ENCODE peak calls at places on chromosomes 4 and X, in six cellular contexts. Q is body of pancreas, W is HCT116, V is tibial nerve, D is pancreas, A is IMR-90. O is an unnamed sample.

GRCh38 chr4:95363579-95363965 is 185.2 kb downstream of the UNC5C start:
- DNase-seq in Q (no peak), W (no peak), V (no peak), D (no peak), A (no peak), O (no peak)

GRCh38 chr4:48109413-48110263 is 24.4 kb downstream of the TXK start:
- DNase-seq in Q (no peak), W (peak; percentile 60), V (no peak), D (no peak), A (peak; percentile 40), O (no peak)

GRCh38 chr4:141447761-141448160 is 188.6 kb upstream of the IL15 start:
- DNase-seq in Q (no peak), W (no peak), V (no peak), D (no peak), A (no peak), O (no peak)

GRCh38 chr4:6177587-6178197 is 22.7 kb downstream of the JAKMIP1 start:
- DNase-seq in Q (no peak), W (no peak), V (no peak), D (no peak), A (no peak), O (no peak)

GRCh38 chr4:108193891-108194672 is 25.4 kb upstream of the LEF1 start:
- DNase-seq in Q (no peak), W (no peak), V (no peak), D (no peak), A (no peak), O (no peak)

GRCh38 chr4:127055349-127055748 is 577.4 kb upstream of the INTU start:
- DNase-seq in Q (no peak), W (no peak), V (no peak), D (no peak), A (peak; percentile 70), O (no peak)

GRCh38 chr4:84804126-84804525 is 162.4 kb downstream of the WDFY3 start:
- DNase-seq in Q (no peak), W (no peak), V (no peak), D (no peak), A (peak; percentile 61), O (no peak)

GRCh38 chrX:39767446-39767845 is 330.3 kb downstream of the BCOR start:
- DNase-seq in Q (no peak), W (no peak), V (no peak), D (no peak), A (peak; percentile 14), O (no peak)

GRCh38 chr4:18840499-18840898 is 818.9 kb upstream of the LCORL start:
- DNase-seq in Q (no peak), W (no peak), V (no peak), D (no peak), A (no peak), O (no peak)

GRCh38 chr4:169100656-169101055 is 90.6 kb upstream of the CBR4 start:
- DNase-seq in Q (no peak), W (no peak), V (no peak), D (no peak), A (no peak), O (no peak)

GRCh38 chr4:67161311-67161710 is 384.0 kb downstream of the CENPC start:
- DNase-seq in Q (no peak), W (no peak), V (no peak), D (no peak), A (no peak), O (no peak)

GRCh38 chr4:153684182-153685073 is at the start of gene TLR2:
- DNase-seq in Q (peak; percentile 79), W (no peak), V (peak; percentile 46), D (peak; percentile 68), A (no peak), O (peak; percentile 85)

GRCh38 chrX:10750581-10750980 is 130.2 kb upstream of the MID1 start:
- DNase-seq in Q (no peak), W (no peak), V (no peak), D (no peak), A (peak; percentile 25), O (no peak)

GRCh38 chrX:72254835-72255234 is 16.0 kb upstream of the ERCC6L start:
- DNase-seq in Q (no peak), W (no peak), V (no peak), D (no peak), A (no peak), O (no peak)

GRCh38 chrX:118976599-118977340 is 2.4 kb downstream of the LONRF3 start:
- DNase-seq in Q (peak; percentile 67), W (no peak), V (no peak), D (peak; percentile 68), A (no peak), O (peak; percentile 58)

GRCh38 chrX:140501940-140502468 is 2.9 kb downstream of the SOX3 start:
- DNase-seq in Q (no peak), W (no peak), V (no peak), D (no peak), A (no peak), O (no peak)

GRCh38 chr4:52864816-52865215 is 2.7 kb downstream of the RASL11B start:
- DNase-seq in Q (no peak), W (no peak), V (no peak), D (no peak), A (peak; percentile 35), O (no peak)

GRCh38 chr4:144709793-144710525 is 64.0 kb downstream of the HHIP start:
- DNase-seq in Q (no peak), W (peak; percentile 81), V (no peak), D (no peak), A (peak; percentile 66), O (no peak)

GRCh38 chr4:177574446-177574845 is 132.2 kb upstream of the AGA start:
- DNase-seq in Q (no peak), W (no peak), V (no peak), D (no peak), A (no peak), O (no peak)

GRCh38 chr4:69115851-69116213 is 19.6 kb downstream of the UGT2B7 start:
- DNase-seq in Q (no peak), W (no peak), V (no peak), D (no peak), A (no peak), O (no peak)

GRCh38 chr4:83356899-83357661 is 22.4 kb upstream of the HPSE start:
- DNase-seq in Q (no peak), W (peak; percentile 48), V (no peak), D (no peak), A (peak; percentile 91), O (no peak)

GRCh38 chr4:10611673-10612072 is 72.9 kb downstream of the CLNK start:
- DNase-seq in Q (no peak), W (peak; percentile 65), V (no peak), D (no peak), A (peak; percentile 92), O (no peak)

GRCh38 chrX:47191331-47191730 is 2.3 kb upstream of the UBA1 start:
- DNase-seq in Q (peak; percentile 55), W (peak; percentile 13), V (no peak), D (peak; percentile 42), A (no peak), O (no peak)

GRCh38 chr4:83024233-83024632 is 10.8 kb upstream of the COPS4 start:
- DNase-seq in Q (no peak), W (no peak), V (no peak), D (no peak), A (no peak), O (no peak)

GRCh38 chr4:19844436-19844835 is 407.3 kb upstream of the SLIT2 start:
- DNase-seq in Q (no peak), W (no peak), V (no peak), D (no peak), A (peak; percentile 79), O (no peak)

GRCh38 chr4:26458104-26458503 is 32.2 kb downstream of the CCKAR start:
- DNase-seq in Q (no peak), W (no peak), V (no peak), D (no peak), A (peak; percentile 91), O (no peak)

GRCh38 chr4:184284742-184285141 is 67.1 kb upstream of the ENPP6 start:
- DNase-seq in Q (no peak), W (no peak), V (no peak), D (no peak), A (no peak), O (no peak)

GRCh38 chr4:184283659-184284335 is 66.1 kb upstream of the ENPP6 start:
- DNase-seq in Q (no peak), W (no peak), V (no peak), D (no peak), A (no peak), O (no peak)

GRCh38 chr4:184282251-184282713 is 64.6 kb upstream of the ENPP6 start:
- DNase-seq in Q (peak; percentile 28), W (no peak), V (no peak), D (no peak), A (no peak), O (peak; percentile 41)

GRCh38 chr4:184282895-184283654 is 65.4 kb upstream of the ENPP6 start:
- DNase-seq in Q (no peak), W (no peak), V (no peak), D (no peak), A (no peak), O (no peak)

GRCh38 chr4:184284336-184284690 is 66.6 kb upstream of the ENPP6 start:
- DNase-seq in Q (no peak), W (no peak), V (no peak), D (no peak), A (no peak), O (no peak)
- H3K4me1 ChIP-seq in Q (peaks cover 15% of the 10 kb centered on the region), W (no peaks in the 10 kb centered on the region), V (peaks cover 62% of the 10 kb centered on the region), D (no peaks in the 10 kb centered on the region), A (peaks cover 4% of the 10 kb centered on the region), O (peaks cover 11% of the 10 kb centered on the region)

GRCh38 chr4:71006203-71006907 is 12.9 kb downstream of the DCK start:
- DNase-seq in Q (no peak), W (no peak), V (no peak), D (no peak), A (no peak), O (no peak)

GRCh38 chr4:71009091-71009490 is 15.6 kb downstream of the DCK start:
- DNase-seq in Q (no peak), W (no peak), V (no peak), D (no peak), A (peak; percentile 72), O (no peak)

GRCh38 chr4:71009796-71010588 is 16.5 kb downstream of the DCK start:
- DNase-seq in Q (no peak), W (peak; percentile 39), V (no peak), D (no peak), A (peak; percentile 56), O (no peak)

DNA sequence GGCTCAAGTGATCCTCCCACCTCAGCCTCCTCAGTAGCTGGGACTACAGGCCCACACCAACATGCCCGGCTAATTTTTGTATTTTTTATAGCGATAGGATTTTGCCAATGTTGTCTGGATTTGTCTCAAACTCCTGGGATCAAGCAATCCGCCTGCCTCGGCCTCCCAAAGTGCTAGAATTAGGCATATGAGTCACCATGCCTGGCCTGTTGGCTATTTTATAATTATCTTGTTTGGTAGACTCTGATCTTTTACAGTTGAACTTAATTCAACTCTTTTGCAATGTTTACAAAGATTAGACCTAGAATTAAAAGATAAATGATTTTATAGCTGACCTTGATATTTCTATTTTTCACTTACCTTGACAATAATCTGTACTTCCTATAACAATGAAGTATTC is 18.0 kb downstream of the DCK start:
- DNase-seq in Q (no peak), W (no peak), V (no peak), D (no peak), A (no peak), O (no peak)
- H3K36me3 ChIP-seq in Q (no peaks in the 10 kb centered on the region), W (no peaks in the 10 kb centered on the region), V (no peaks in the 10 kb centered on the region), D (no peaks in the 10 kb centered on the region), A (no peaks in the 10 kb centered on the region), O (no peaks in the 10 kb centered on the region)

GRCh38 chr4:100605144-100605543 is 87.3 kb upstream of the EMCN start:
- DNase-seq in Q (no peak), W (no peak), V (no peak), D (no peak), A (no peak), O (no peak)
- H3K27me3 ChIP-seq in Q (no peaks in the 10 kb centered on the region), W (no peaks in the 10 kb centered on the region), V (no peaks in the 10 kb centered on the region), D (no peaks in the 10 kb centered on the region), A (no peaks in the 10 kb centered on the region), O (no peaks in the 10 kb centered on the region)

GRCh38 chr4:30495261-30496050 is 224.7 kb upstream of the PCDH7 start:
- DNase-seq in Q (no peak), W (no peak), V (no peak), D (no peak), A (no peak), O (no peak)
- H3K4me1 ChIP-seq in Q (no peaks in the 10 kb centered on the region), W (no peaks in the 10 kb centered on the region), V (no peaks in the 10 kb centered on the region), D (no peaks in the 10 kb centered on the region), A (no peaks in the 10 kb centered on the region), O (no peaks in the 10 kb centered on the region)

O was measured in lung.